ENCODE peak calls at places on chromosomes 13 and 19, in eight cellular contexts. U, J, I, M, H, V, C and X are unnamed samples.
A peak's percentile ranks its signal among the peaks of the same experiment; 100 is the strongest.

GRCh38 chr19:49301866-49302252 is 23.1 kb downstream of the SLC6A16 start:
- DNase-seq in C (no peak), H (no peak), M (no peak), J (no peak), I (no peak), U (no peak), V (no peak), X (no peak)

GRCh38 chr13:100667894-100668293 is 6.7 kb downstream of the TMTC4 start:
- DNase-seq in I (no peak), C (no peak), V (no peak), M (no peak), H (no peak), U (no peak), J (no peak), X (no peak)

GRCh38 chr13:87671031-87671823 is at the start of gene SLITRK5:
- DNase-seq in J (peak; percentile 71), V (peak; percentile 91), I (peak; percentile 69), U (peak; percentile 73), H (peak; percentile 75), M (peak; percentile 92), C (peak; percentile 81), X (peak; percentile 90)

GRCh38 chr19:11111117-11111770 is 22.0 kb downstream of the LDLR start:
- DNase-seq in I (no peak), U (no peak), H (no peak), C (no peak), J (no peak), V (no peak), M (no peak), X (no peak)

GRCh38 chr19:50569938-50570540 is 1.8 kb upstream of the LRRC4B start:
- DNase-seq in J (no peak), M (no peak), C (no peak), I (no peak), H (no peak), U (no peak), V (no peak), X (no peak)

GRCh38 chr13:108681986-108682562 is 52.7 kb downstream of the MYO16 start:
- DNase-seq in V (no peak), U (no peak), M (no peak), C (no peak), I (no peak), J (no peak), H (no peak), X (no peak)

GRCh38 chr13:101434486-101434885 is 18.0 kb upstream of the ITGBL1 start:
- DNase-seq in V (no peak), J (no peak), H (no peak), M (no peak), C (no peak), I (no peak), U (no peak), X (no peak)

GRCh38 chr13:108031859-108032258 is 183.5 kb downstream of the LIG4 start:
- DNase-seq in C (no peak), M (no peak), I (no peak), U (no peak), J (no peak), V (no peak), H (no peak), X (no peak)

GRCh38 chr13:77328819-77329132 is 1.9 kb upstream of the MYCBP2 start:
- DNase-seq in I (no peak), M (no peak), H (no peak), V (no peak), J (no peak), U (no peak), C (no peak), X (no peak)

GRCh38 chr19:50178320-50178719 is 15.2 kb upstream of the IZUMO2 start:
- DNase-seq in H (no peak), I (peak; percentile 37), M (no peak), U (no peak), J (no peak), C (no peak), V (no peak), X (no peak)

GRCh38 chr13:100549316-100549715 is 39.3 kb downstream of the GGACT start:
- DNase-seq in U (no peak), I (no peak), M (no peak), V (no peak), H (no peak), J (no peak), C (no peak), X (no peak)

GRCh38 chr19:53057904-53058579 is 13.5 kb downstream of the ERVV-2 start:
- DNase-seq in J (no peak), M (no peak), I (no peak), V (no peak), C (peak; percentile 81), U (no peak), H (no peak), X (no peak)

GRCh38 chr13:88656751-88657150 is 985.6 kb downstream of the SLITRK5 start:
- DNase-seq in H (no peak), U (no peak), I (no peak), V (no peak), J (peak; percentile 32), C (no peak), M (no peak), X (no peak)

GRCh38 chr13:41196011-41196410 is 1.6 kb upstream of the KBTBD7 start:
- DNase-seq in U (no peak), J (no peak), M (no peak), H (no peak), C (no peak), V (no peak), I (no peak), X (no peak)
- H3K36me3 ChIP-seq in U (no peaks in the 10 kb centered on the region), J (no peaks in the 10 kb centered on the region), M (no peaks in the 10 kb centered on the region), H (no peaks in the 10 kb centered on the region), C (peaks cover 2% of the 10 kb centered on the region), V (no peaks in the 10 kb centered on the region), I (no peaks in the 10 kb centered on the region), X (no peaks in the 10 kb centered on the region)

GRCh38 chr19:13966684-13967128 is 14.4 kb downstream of the DCAF15 start:
- DNase-seq in H (no peak), U (no peak), C (peak; percentile 67), J (no peak), V (peak; percentile 72), M (no peak), I (no peak), X (no peak)
- H3K36me3 ChIP-seq in H (no peaks in the 10 kb centered on the region), U (peaks cover 87% of the 10 kb centered on the region), C (peaks cover 10% of the 10 kb centered on the region), J (no peaks in the 10 kb centered on the region), V (no peaks in the 10 kb centered on the region), M (peaks cover 12% of the 10 kb centered on the region), I (no peaks in the 10 kb centered on the region), X (peaks cover 44% of the 10 kb centered on the region)

GRCh38 chr19:18919086-18919894 is at the start of the genes COPE and DDX49:
- DNase-seq in U (peak; percentile 98), J (peak; percentile 97), M (peak; percentile 98), I (peak; percentile 97), V (peak; percentile 99), H (peak; percentile 100), C (peak; percentile 99), X (peak; percentile 100)
- H3K36me3 ChIP-seq in U (peaks cover 39% of the 10 kb centered on the region), J (no peaks in the 10 kb centered on the region), M (peaks cover 34% of the 10 kb centered on the region), I (no peaks in the 10 kb centered on the region), V (peaks cover 5% of the 10 kb centered on the region), H (peaks cover 4% of the 10 kb centered on the region), C (peaks cover 14% of the 10 kb centered on the region), X (peaks cover 29% of the 10 kb centered on the region)

GRCh38 chr19:18998276-18998675 is 35.0 kb downstream of the SUGP2 start:
- DNase-seq in U (no peak), H (no peak), C (no peak), V (no peak), I (no peak), M (no peak), J (no peak), X (no peak)

GRCh38 chr19:18996351-18996750 is 37.0 kb downstream of the SUGP2 start:
- DNase-seq in M (no peak), J (no peak), H (no peak), I (no peak), V (no peak), U (no peak), C (no peak), X (no peak)

GRCh38 chr19:18995804-18996241 is 37.5 kb downstream of the SUGP2 start:
- DNase-seq in U (peak; percentile 35), C (peak; percentile 91), V (peak; percentile 81), H (peak; percentile 45), J (peak; percentile 63), I (peak; percentile 17), M (peak; percentile 79), X (peak; percentile 97)

GRCh38 chr19:18999016-18999758 is 34.1 kb downstream of the SUGP2 start:
- DNase-seq in U (no peak), J (no peak), I (no peak), C (no peak), H (no peak), M (no peak), V (no peak), X (no peak)

DNA sequence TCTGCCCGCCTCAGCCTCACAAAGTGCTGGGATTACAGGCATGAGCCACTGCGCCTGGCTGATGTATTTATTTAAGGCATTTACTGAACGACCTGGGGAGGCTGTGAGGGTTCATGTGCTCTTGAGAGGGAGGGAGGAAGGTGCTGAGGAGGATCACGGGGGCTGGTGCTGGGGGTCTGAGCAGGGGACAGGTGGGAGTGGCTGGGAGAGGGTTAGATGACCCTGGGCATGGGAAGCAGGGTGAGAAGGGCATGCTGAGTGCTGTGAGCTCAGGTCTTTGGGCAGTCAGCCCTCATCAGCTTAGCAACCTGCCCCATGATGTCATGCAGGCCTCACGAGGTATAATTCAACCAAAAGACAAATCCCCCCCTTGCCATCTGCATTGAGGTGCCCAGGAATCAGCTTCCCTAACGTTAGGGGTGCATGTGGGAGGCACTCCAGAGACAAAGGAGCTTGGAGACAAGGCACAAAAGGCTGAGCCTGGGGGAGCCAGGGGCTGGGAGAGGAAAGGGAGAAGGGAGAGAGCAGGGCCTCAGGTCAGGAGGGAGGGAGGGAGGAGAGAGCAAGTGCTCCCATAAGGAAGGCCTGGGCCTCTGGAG is 36.4 kb downstream of the SUGP2 start:
- DNase-seq in U (no peak), J (no peak), C (no peak), H (no peak), I (no peak), V (no peak), M (no peak), X (no peak)
- H3K36me3 ChIP-seq in U (peaks cover 96% of the 10 kb centered on the region), J (no peaks in the 10 kb centered on the region), C (peaks cover 34% of the 10 kb centered on the region), H (no peaks in the 10 kb centered on the region), I (no peaks in the 10 kb centered on the region), V (peaks cover 6% of the 10 kb centered on the region), M (peaks cover 75% of the 10 kb centered on the region), X (peaks cover 61% of the 10 kb centered on the region)

DNA sequence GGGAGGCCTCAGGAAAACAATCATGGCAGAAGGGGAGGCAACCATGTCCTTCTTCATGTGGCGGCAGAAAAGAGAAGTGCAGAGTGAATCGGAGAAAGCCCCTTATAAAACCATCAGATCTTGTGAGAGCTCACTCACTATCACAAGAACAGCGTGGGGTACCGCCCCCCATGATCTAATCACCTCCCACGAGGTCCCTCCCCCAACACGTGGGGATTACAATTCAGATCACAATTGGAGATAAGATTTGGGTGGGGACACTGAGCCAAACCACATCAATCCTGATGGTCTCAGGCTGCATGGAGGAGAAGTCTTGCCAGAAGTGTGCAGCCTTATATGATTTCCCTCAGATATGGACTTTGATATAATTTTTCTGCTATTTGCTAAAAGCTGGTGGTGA is 26.1 kb downstream of the TM9SF2 start:
- DNase-seq in H (no peak), J (no peak), U (no peak), I (no peak), V (no peak), M (no peak), C (no peak), X (no peak)
- H3K36me3 ChIP-seq in H (no peaks in the 10 kb centered on the region), J (no peaks in the 10 kb centered on the region), U (peaks cover 66% of the 10 kb centered on the region), I (no peaks in the 10 kb centered on the region), V (no peaks in the 10 kb centered on the region), M (peaks cover 19% of the 10 kb centered on the region), C (peaks cover 14% of the 10 kb centered on the region), X (peaks cover 16% of the 10 kb centered on the region)